ENCODE peak calls at places on chromosomes 3 and 15, in four cellular contexts. R, W, X and B are unnamed samples.

GRCh38 chr15:66883322-66883911 is 181.4 kb downstream of the SMAD6 start:
- DNase-seq in X (no peak), R (peak; percentile 88), W (no peak), B (no peak)

GRCh38 chr3:46707601-46708011 is 6.4 kb downstream of the TMIE start:
- DNase-seq in W (no peak), R (peak; percentile 56), X (no peak), B (no peak)

GRCh38 chr15:64877435-64877834 is 34.3 kb upstream of the ANKDD1A start:
- DNase-seq in R (peak; percentile 93), W (no peak), X (no peak), B (no peak)

GRCh38 chr3:144241381-144241780 is 269.8 kb downstream of the DIPK2A start:
- DNase-seq in W (no peak), R (no peak), X (no peak), B (no peak)

GRCh38 chr3:11791339-11792200 is 55.1 kb downstream of the TAMM41 start:
- DNase-seq in W (no peak), X (no peak), R (no peak), B (no peak)

GRCh38 chr15:68428431-68428940 is 3.5 kb downstream of the ITGA11 start:
- DNase-seq in R (no peak), W (no peak), X (no peak), B (no peak)

GRCh38 chr3:134916276-134916961 is 121.4 kb downstream of the EPHB1 start:
- DNase-seq in X (no peak), W (no peak), R (no peak), B (no peak)

GRCh38 chr15:62068071-62068786 is 1.5 kb downstream of the C2CD4A start:
- DNase-seq in R (peak; percentile 83), W (no peak), X (peak; percentile 57), B (no peak)

GRCh38 chr3:143644370-143645089 is 203.7 kb downstream of the SLC9A9 start:
- DNase-seq in X (peak; percentile 80), W (no peak), R (no peak), B (no peak)

GRCh38 chr15:39151545-39151944 is 429.3 kb upstream of the THBS1 start:
- DNase-seq in R (no peak), X (no peak), W (no peak), B (no peak)